ENCODE peak calls at places on chromosomes 11 and 22, in ten cellular contexts. One of them, this sample, is unnamed.

GRCh38 chr11:7032692-7033091 is 12.4 kb downstream of the NLRP14 start:
- DNase-seq in NCI-H524: no peak
- DNase-seq in neural crest cell: no peak
- DNase-seq in stimulated activated CD8-positive, alpha-beta memory T cell treated with anti-CD3 and anti-CD28 coated beads, Interleukin-4, amount 100 ng/mL, for 4 hours: no peak
- DNase-seq in mucosa of descending colon: no peak
- DNase-seq in effector CD8-positive, alpha-beta T cell: no peak
- DNase-seq in frontal cortex: no peak
- DNase-seq in PC-9: no peak
- DNase-seq in hepatic stellate cell: no peak
- DNase-seq in activated CD4-positive, alpha-beta T cell treated with anti-CD3 and anti-CD28 coated beads for 48 hours: no peak
- DNase-seq in this sample: no peak

GRCh38 chr22:33835196-33835788 is 85.0 kb downstream of the LARGE1 start:
- DNase-seq in NCI-H524: no peak
- DNase-seq in neural crest cell: no peak
- DNase-seq in stimulated activated CD8-positive, alpha-beta memory T cell treated with anti-CD3 and anti-CD28 coated beads, Interleukin-4, amount 100 ng/mL, for 4 hours: no peak
- DNase-seq in mucosa of descending colon: no peak
- DNase-seq in effector CD8-positive, alpha-beta T cell: no peak
- DNase-seq in frontal cortex: no peak
- DNase-seq in PC-9: no peak
- DNase-seq in hepatic stellate cell: no peak
- DNase-seq in activated CD4-positive, alpha-beta T cell treated with anti-CD3 and anti-CD28 coated beads for 48 hours: no peak
- DNase-seq in this sample: no peak

GRCh38 chr11:30916764-30917163 is 330.6 kb upstream of the MPPED2 start:
- DNase-seq in NCI-H524: no peak
- DNase-seq in neural crest cell: no peak
- DNase-seq in stimulated activated CD8-positive, alpha-beta memory T cell treated with anti-CD3 and anti-CD28 coated beads, Interleukin-4, amount 100 ng/mL, for 4 hours: no peak
- DNase-seq in mucosa of descending colon: no peak
- DNase-seq in effector CD8-positive, alpha-beta T cell: no peak
- DNase-seq in frontal cortex: no peak
- DNase-seq in PC-9: no peak
- DNase-seq in hepatic stellate cell: no peak
- DNase-seq in activated CD4-positive, alpha-beta T cell treated with anti-CD3 and anti-CD28 coated beads for 48 hours: no peak
- DNase-seq in this sample: no peak

GRCh38 chr11:105109855-105110750 is 29.5 kb downstream of the CARD18 start:
- DNase-seq in NCI-H524: no peak
- DNase-seq in neural crest cell: no peak
- DNase-seq in stimulated activated CD8-positive, alpha-beta memory T cell treated with anti-CD3 and anti-CD28 coated beads, Interleukin-4, amount 100 ng/mL, for 4 hours: no peak
- DNase-seq in mucosa of descending colon: no peak
- DNase-seq in effector CD8-positive, alpha-beta T cell: no peak
- DNase-seq in frontal cortex: no peak
- DNase-seq in PC-9: no peak
- DNase-seq in hepatic stellate cell: no peak
- DNase-seq in activated CD4-positive, alpha-beta T cell treated with anti-CD3 and anti-CD28 coated beads for 48 hours: no peak
- DNase-seq in this sample: no peak

GRCh38 chr11:57499413-57499982 is 16.0 kb downstream of the SLC43A1 start:
- DNase-seq in NCI-H524: peak; percentile 80
- DNase-seq in neural crest cell: peak; percentile 93
- DNase-seq in stimulated activated CD8-positive, alpha-beta memory T cell treated with anti-CD3 and anti-CD28 coated beads, Interleukin-4, amount 100 ng/mL, for 4 hours: no peak
- DNase-seq in mucosa of descending colon: peak; percentile 94
- DNase-seq in effector CD8-positive, alpha-beta T cell: no peak
- DNase-seq in frontal cortex: peak; percentile 92
- DNase-seq in PC-9: peak; percentile 78
- DNase-seq in hepatic stellate cell: peak; percentile 99
- DNase-seq in activated CD4-positive, alpha-beta T cell treated with anti-CD3 and anti-CD28 coated beads for 48 hours: peak; percentile 72
- DNase-seq in this sample: peak; percentile 98

GRCh38 chr22:45903355-45904149 is 73.4 kb downstream of the WNT7B start:
- DNase-seq in NCI-H524: no peak
- DNase-seq in neural crest cell: no peak
- DNase-seq in stimulated activated CD8-positive, alpha-beta memory T cell treated with anti-CD3 and anti-CD28 coated beads, Interleukin-4, amount 100 ng/mL, for 4 hours: no peak
- DNase-seq in mucosa of descending colon: no peak
- DNase-seq in effector CD8-positive, alpha-beta T cell: no peak
- DNase-seq in frontal cortex: no peak
- DNase-seq in PC-9: peak; percentile 72
- DNase-seq in hepatic stellate cell: peak; percentile 90
- DNase-seq in activated CD4-positive, alpha-beta T cell treated with anti-CD3 and anti-CD28 coated beads for 48 hours: no peak
- DNase-seq in this sample: no peak

GRCh38 chr22:37932821-37933578 is 20.4 kb downstream of the C22orf23 start:
- DNase-seq in NCI-H524: no peak
- DNase-seq in neural crest cell: no peak
- DNase-seq in stimulated activated CD8-positive, alpha-beta memory T cell treated with anti-CD3 and anti-CD28 coated beads, Interleukin-4, amount 100 ng/mL, for 4 hours: no peak
- DNase-seq in mucosa of descending colon: no peak
- DNase-seq in effector CD8-positive, alpha-beta T cell: no peak
- DNase-seq in frontal cortex: no peak
- DNase-seq in PC-9: no peak
- DNase-seq in hepatic stellate cell: no peak
- DNase-seq in activated CD4-positive, alpha-beta T cell treated with anti-CD3 and anti-CD28 coated beads for 48 hours: no peak
- DNase-seq in this sample: no peak

GRCh38 chr11:79963886-79964660 is 523.2 kb upstream of the TENM4 start:
- DNase-seq in NCI-H524: no peak
- DNase-seq in neural crest cell: no peak
- DNase-seq in stimulated activated CD8-positive, alpha-beta memory T cell treated with anti-CD3 and anti-CD28 coated beads, Interleukin-4, amount 100 ng/mL, for 4 hours: no peak
- DNase-seq in mucosa of descending colon: no peak
- DNase-seq in effector CD8-positive, alpha-beta T cell: no peak
- DNase-seq in frontal cortex: no peak
- DNase-seq in PC-9: no peak
- DNase-seq in hepatic stellate cell: no peak
- DNase-seq in activated CD4-positive, alpha-beta T cell treated with anti-CD3 and anti-CD28 coated beads for 48 hours: no peak
- DNase-seq in this sample: no peak

GRCh38 chr22:36339171-36340065 is 48.3 kb downstream of the MYH9 start:
- DNase-seq in NCI-H524: no peak
- DNase-seq in neural crest cell: no peak
- DNase-seq in stimulated activated CD8-positive, alpha-beta memory T cell treated with anti-CD3 and anti-CD28 coated beads, Interleukin-4, amount 100 ng/mL, for 4 hours: no peak
- DNase-seq in mucosa of descending colon: no peak
- DNase-seq in effector CD8-positive, alpha-beta T cell: no peak
- DNase-seq in frontal cortex: no peak
- DNase-seq in PC-9: no peak
- DNase-seq in hepatic stellate cell: no peak
- DNase-seq in activated CD4-positive, alpha-beta T cell treated with anti-CD3 and anti-CD28 coated beads for 48 hours: peak; percentile 70
- DNase-seq in this sample: no peak

GRCh38 chr11:24078056-24078455 is 418.8 kb upstream of the LUZP2 start:
- DNase-seq in NCI-H524: no peak
- DNase-seq in neural crest cell: no peak
- DNase-seq in stimulated activated CD8-positive, alpha-beta memory T cell treated with anti-CD3 and anti-CD28 coated beads, Interleukin-4, amount 100 ng/mL, for 4 hours: no peak
- DNase-seq in mucosa of descending colon: no peak
- DNase-seq in effector CD8-positive, alpha-beta T cell: no peak
- DNase-seq in frontal cortex: no peak
- DNase-seq in PC-9: no peak
- DNase-seq in hepatic stellate cell: no peak
- DNase-seq in activated CD4-positive, alpha-beta T cell treated with anti-CD3 and anti-CD28 coated beads for 48 hours: no peak
- DNase-seq in this sample: no peak

GRCh38 chr22:46908641-46909107 is 146.2 kb downstream of the TBC1D22A start:
- DNase-seq in NCI-H524: no peak
- DNase-seq in neural crest cell: no peak
- DNase-seq in stimulated activated CD8-positive, alpha-beta memory T cell treated with anti-CD3 and anti-CD28 coated beads, Interleukin-4, amount 100 ng/mL, for 4 hours: no peak
- DNase-seq in mucosa of descending colon: no peak
- DNase-seq in effector CD8-positive, alpha-beta T cell: no peak
- DNase-seq in frontal cortex: no peak
- DNase-seq in PC-9: no peak
- DNase-seq in hepatic stellate cell: no peak
- DNase-seq in activated CD4-positive, alpha-beta T cell treated with anti-CD3 and anti-CD28 coated beads for 48 hours: no peak
- DNase-seq in this sample: no peak

GRCh38 chr11:30465623-30466022 is 120.5 kb downstream of the MPPED2 start:
- DNase-seq in NCI-H524: no peak
- DNase-seq in neural crest cell: no peak
- DNase-seq in stimulated activated CD8-positive, alpha-beta memory T cell treated with anti-CD3 and anti-CD28 coated beads, Interleukin-4, amount 100 ng/mL, for 4 hours: no peak
- DNase-seq in mucosa of descending colon: no peak
- DNase-seq in effector CD8-positive, alpha-beta T cell: no peak
- DNase-seq in frontal cortex: no peak
- DNase-seq in PC-9: no peak
- DNase-seq in hepatic stellate cell: no peak
- DNase-seq in activated CD4-positive, alpha-beta T cell treated with anti-CD3 and anti-CD28 coated beads for 48 hours: no peak
- DNase-seq in this sample: no peak

GRCh38 chr11:102293873-102294601 is 23.2 kb upstream of the BIRC3 start:
- DNase-seq in NCI-H524: no peak
- DNase-seq in neural crest cell: no peak
- DNase-seq in stimulated activated CD8-positive, alpha-beta memory T cell treated with anti-CD3 and anti-CD28 coated beads, Interleukin-4, amount 100 ng/mL, for 4 hours: no peak
- DNase-seq in mucosa of descending colon: no peak
- DNase-seq in effector CD8-positive, alpha-beta T cell: no peak
- DNase-seq in frontal cortex: no peak
- DNase-seq in PC-9: peak; percentile 64
- DNase-seq in hepatic stellate cell: no peak
- DNase-seq in activated CD4-positive, alpha-beta T cell treated with anti-CD3 and anti-CD28 coated beads for 48 hours: no peak
- DNase-seq in this sample: no peak

GRCh38 chr11:117908959-117909610 is 20.1 kb downstream of the TMPRSS13 start:
- DNase-seq in NCI-H524: no peak
- DNase-seq in neural crest cell: no peak
- DNase-seq in stimulated activated CD8-positive, alpha-beta memory T cell treated with anti-CD3 and anti-CD28 coated beads, Interleukin-4, amount 100 ng/mL, for 4 hours: no peak
- DNase-seq in mucosa of descending colon: no peak
- DNase-seq in effector CD8-positive, alpha-beta T cell: no peak
- DNase-seq in frontal cortex: no peak
- DNase-seq in PC-9: no peak
- DNase-seq in hepatic stellate cell: no peak
- DNase-seq in activated CD4-positive, alpha-beta T cell treated with anti-CD3 and anti-CD28 coated beads for 48 hours: no peak
- DNase-seq in this sample: no peak

GRCh38 chr22:40030026-40030756 is 35.4 kb downstream of the FAM83F start:
- DNase-seq in NCI-H524: no peak
- DNase-seq in neural crest cell: no peak
- DNase-seq in stimulated activated CD8-positive, alpha-beta memory T cell treated with anti-CD3 and anti-CD28 coated beads, Interleukin-4, amount 100 ng/mL, for 4 hours: no peak
- DNase-seq in mucosa of descending colon: no peak
- DNase-seq in effector CD8-positive, alpha-beta T cell: no peak
- DNase-seq in frontal cortex: no peak
- DNase-seq in PC-9: no peak
- DNase-seq in hepatic stellate cell: no peak
- DNase-seq in activated CD4-positive, alpha-beta T cell treated with anti-CD3 and anti-CD28 coated beads for 48 hours: no peak
- DNase-seq in this sample: no peak

GRCh38 chr11:110514967-110515366 is 85.2 kb downstream of the FDX1 start:
- DNase-seq in NCI-H524: no peak
- DNase-seq in neural crest cell: no peak
- DNase-seq in stimulated activated CD8-positive, alpha-beta memory T cell treated with anti-CD3 and anti-CD28 coated beads, Interleukin-4, amount 100 ng/mL, for 4 hours: no peak
- DNase-seq in mucosa of descending colon: no peak
- DNase-seq in effector CD8-positive, alpha-beta T cell: no peak
- DNase-seq in frontal cortex: no peak
- DNase-seq in PC-9: peak; percentile 21
- DNase-seq in hepatic stellate cell: no peak
- DNase-seq in activated CD4-positive, alpha-beta T cell treated with anti-CD3 and anti-CD28 coated beads for 48 hours: no peak
- DNase-seq in this sample: no peak

GRCh38 chr22:43375951-43376455 is 32.8 kb upstream of the SCUBE1 start:
- DNase-seq in NCI-H524: no peak
- DNase-seq in neural crest cell: no peak
- DNase-seq in stimulated activated CD8-positive, alpha-beta memory T cell treated with anti-CD3 and anti-CD28 coated beads, Interleukin-4, amount 100 ng/mL, for 4 hours: no peak
- DNase-seq in mucosa of descending colon: no peak
- DNase-seq in effector CD8-positive, alpha-beta T cell: no peak
- DNase-seq in frontal cortex: no peak
- DNase-seq in PC-9: no peak
- DNase-seq in hepatic stellate cell: no peak
- DNase-seq in activated CD4-positive, alpha-beta T cell treated with anti-CD3 and anti-CD28 coated beads for 48 hours: no peak
- DNase-seq in this sample: no peak

GRCh38 chr11:44624761-44625221 is 59.3 kb downstream of the CD82 start:
- DNase-seq in NCI-H524: no peak
- DNase-seq in neural crest cell: peak; percentile 0
- DNase-seq in stimulated activated CD8-positive, alpha-beta memory T cell treated with anti-CD3 and anti-CD28 coated beads, Interleukin-4, amount 100 ng/mL, for 4 hours: no peak
- DNase-seq in mucosa of descending colon: no peak
- DNase-seq in effector CD8-positive, alpha-beta T cell: no peak
- DNase-seq in frontal cortex: no peak
- DNase-seq in PC-9: no peak
- DNase-seq in hepatic stellate cell: peak; percentile 1
- DNase-seq in activated CD4-positive, alpha-beta T cell treated with anti-CD3 and anti-CD28 coated beads for 48 hours: peak; percentile 8
- DNase-seq in this sample: no peak

GRCh38 chr22:23565942-23566715 is 14.0 kb downstream of the IGLL1 start:
- DNase-seq in NCI-H524: no peak
- DNase-seq in neural crest cell: peak; percentile 64
- DNase-seq in stimulated activated CD8-positive, alpha-beta memory T cell treated with anti-CD3 and anti-CD28 coated beads, Interleukin-4, amount 100 ng/mL, for 4 hours: no peak
- DNase-seq in mucosa of descending colon: no peak
- DNase-seq in effector CD8-positive, alpha-beta T cell: no peak
- DNase-seq in frontal cortex: no peak
- DNase-seq in PC-9: no peak
- DNase-seq in hepatic stellate cell: no peak
- DNase-seq in activated CD4-positive, alpha-beta T cell treated with anti-CD3 and anti-CD28 coated beads for 48 hours: no peak
- DNase-seq in this sample: no peak

GRCh38 chr11:73612601-73613137 is 14.8 kb upstream of the FAM168A start:
- DNase-seq in NCI-H524: no peak
- DNase-seq in neural crest cell: no peak
- DNase-seq in stimulated activated CD8-positive, alpha-beta memory T cell treated with anti-CD3 and anti-CD28 coated beads, Interleukin-4, amount 100 ng/mL, for 4 hours: no peak
- DNase-seq in mucosa of descending colon: no peak
- DNase-seq in effector CD8-positive, alpha-beta T cell: no peak
- DNase-seq in frontal cortex: no peak
- DNase-seq in PC-9: no peak
- DNase-seq in hepatic stellate cell: no peak
- DNase-seq in activated CD4-positive, alpha-beta T cell treated with anti-CD3 and anti-CD28 coated beads for 48 hours: no peak
- DNase-seq in this sample: no peak

GRCh38 chr11:77003954-77004353 is 30.2 kb upstream of the B3GNT6 start:
- DNase-seq in NCI-H524: no peak
- DNase-seq in neural crest cell: no peak
- DNase-seq in stimulated activated CD8-positive, alpha-beta memory T cell treated with anti-CD3 and anti-CD28 coated beads, Interleukin-4, amount 100 ng/mL, for 4 hours: no peak
- DNase-seq in mucosa of descending colon: no peak
- DNase-seq in effector CD8-positive, alpha-beta T cell: no peak
- DNase-seq in frontal cortex: no peak
- DNase-seq in PC-9: peak; percentile 60
- DNase-seq in hepatic stellate cell: no peak
- DNase-seq in activated CD4-positive, alpha-beta T cell treated with anti-CD3 and anti-CD28 coated beads for 48 hours: no peak
- DNase-seq in this sample: no peak

GRCh38 chr22:25749420-25750169 is 7.6 kb downstream of the MYO18B start:
- DNase-seq in NCI-H524: no peak
- DNase-seq in neural crest cell: no peak
- DNase-seq in stimulated activated CD8-positive, alpha-beta memory T cell treated with anti-CD3 and anti-CD28 coated beads, Interleukin-4, amount 100 ng/mL, for 4 hours: no peak
- DNase-seq in mucosa of descending colon: no peak
- DNase-seq in effector CD8-positive, alpha-beta T cell: no peak
- DNase-seq in frontal cortex: no peak
- DNase-seq in PC-9: no peak
- DNase-seq in hepatic stellate cell: no peak
- DNase-seq in activated CD4-positive, alpha-beta T cell treated with anti-CD3 and anti-CD28 coated beads for 48 hours: peak; percentile 71
- DNase-seq in this sample: no peak

GRCh38 chr11:65720237-65720934 is at the start of gene RNASEH2C:
- DNase-seq in NCI-H524: peak; percentile 69
- DNase-seq in neural crest cell: peak; percentile 77
- DNase-seq in stimulated activated CD8-positive, alpha-beta memory T cell treated with anti-CD3 and anti-CD28 coated beads, Interleukin-4, amount 100 ng/mL, for 4 hours: peak; percentile 43
- DNase-seq in mucosa of descending colon: peak; percentile 88
- DNase-seq in effector CD8-positive, alpha-beta T cell: peak; percentile 55
- DNase-seq in frontal cortex: peak; percentile 89
- DNase-seq in PC-9: peak; percentile 75
- DNase-seq in hepatic stellate cell: peak; percentile 91
- DNase-seq in activated CD4-positive, alpha-beta T cell treated with anti-CD3 and anti-CD28 coated beads for 48 hours: peak; percentile 88
- DNase-seq in this sample: peak; percentile 89

GRCh38 chr22:49308300-49308699 is 519.4 kb downstream of the BRD1 start:
- DNase-seq in NCI-H524: no peak
- DNase-seq in neural crest cell: no peak
- DNase-seq in stimulated activated CD8-positive, alpha-beta memory T cell treated with anti-CD3 and anti-CD28 coated beads, Interleukin-4, amount 100 ng/mL, for 4 hours: no peak
- DNase-seq in mucosa of descending colon: no peak
- DNase-seq in effector CD8-positive, alpha-beta T cell: no peak
- DNase-seq in frontal cortex: no peak
- DNase-seq in PC-9: no peak
- DNase-seq in hepatic stellate cell: no peak
- DNase-seq in activated CD4-positive, alpha-beta T cell treated with anti-CD3 and anti-CD28 coated beads for 48 hours: no peak
- DNase-seq in this sample: no peak

GRCh38 chr22:19497245-19497644 is 17.5 kb downstream of the CDC45 start:
- DNase-seq in NCI-H524: no peak
- DNase-seq in neural crest cell: no peak
- DNase-seq in stimulated activated CD8-positive, alpha-beta memory T cell treated with anti-CD3 and anti-CD28 coated beads, Interleukin-4, amount 100 ng/mL, for 4 hours: no peak
- DNase-seq in mucosa of descending colon: no peak
- DNase-seq in effector CD8-positive, alpha-beta T cell: no peak
- DNase-seq in frontal cortex: no peak
- DNase-seq in PC-9: no peak
- DNase-seq in hepatic stellate cell: peak; percentile 72
- DNase-seq in activated CD4-positive, alpha-beta T cell treated with anti-CD3 and anti-CD28 coated beads for 48 hours: no peak
- DNase-seq in this sample: no peak

GRCh38 chr11:68436162-68436888 is 24.2 kb upstream of the PPP6R3 start:
- DNase-seq in NCI-H524: no peak
- DNase-seq in neural crest cell: no peak
- DNase-seq in stimulated activated CD8-positive, alpha-beta memory T cell treated with anti-CD3 and anti-CD28 coated beads, Interleukin-4, amount 100 ng/mL, for 4 hours: no peak
- DNase-seq in mucosa of descending colon: no peak
- DNase-seq in effector CD8-positive, alpha-beta T cell: no peak
- DNase-seq in frontal cortex: no peak
- DNase-seq in PC-9: no peak
- DNase-seq in hepatic stellate cell: no peak
- DNase-seq in activated CD4-positive, alpha-beta T cell treated with anti-CD3 and anti-CD28 coated beads for 48 hours: no peak
- DNase-seq in this sample: peak; percentile 30

GRCh38 chr11:115885446-115885978 is 381.3 kb upstream of the CADM1 start:
- DNase-seq in NCI-H524: no peak
- DNase-seq in neural crest cell: no peak
- DNase-seq in stimulated activated CD8-positive, alpha-beta memory T cell treated with anti-CD3 and anti-CD28 coated beads, Interleukin-4, amount 100 ng/mL, for 4 hours: no peak
- DNase-seq in mucosa of descending colon: no peak
- DNase-seq in effector CD8-positive, alpha-beta T cell: no peak
- DNase-seq in frontal cortex: no peak
- DNase-seq in PC-9: no peak
- DNase-seq in hepatic stellate cell: no peak
- DNase-seq in activated CD4-positive, alpha-beta T cell treated with anti-CD3 and anti-CD28 coated beads for 48 hours: no peak
- DNase-seq in this sample: no peak

GRCh38 chr11:898540-899190 is 11.9 kb downstream of the CHID1 start:
- DNase-seq in NCI-H524: no peak
- DNase-seq in neural crest cell: no peak
- DNase-seq in stimulated activated CD8-positive, alpha-beta memory T cell treated with anti-CD3 and anti-CD28 coated beads, Interleukin-4, amount 100 ng/mL, for 4 hours: no peak
- DNase-seq in mucosa of descending colon: no peak
- DNase-seq in effector CD8-positive, alpha-beta T cell: no peak
- DNase-seq in frontal cortex: no peak
- DNase-seq in PC-9: no peak
- DNase-seq in hepatic stellate cell: peak; percentile 34
- DNase-seq in activated CD4-positive, alpha-beta T cell treated with anti-CD3 and anti-CD28 coated beads for 48 hours: no peak
- DNase-seq in this sample: no peak